ENCODE peak calls at places on chromosome 16, in eight cellular contexts. One of them, this sample, is unnamed.

GRCh38 chr16:76265434-76266045 is 11.7 kb upstream of the CNTNAP4 start:
- DNase-seq in mesothelial cell of epicardium: no peak
- DNase-seq in cardiac muscle cell: no peak
- DNase-seq in B cell: peak
- DNase-seq in pancreas: no peak
- DNase-seq in cardiac fibroblast: peak
- DNase-seq in endodermal cell: peak
- DNase-seq in lower lobe of right lung: no peak
- DNase-seq in this sample: no peak

GRCh38 chr16:69796285-69797118 is 34.4 kb downstream of the WWP2 start:
- DNase-seq in mesothelial cell of epicardium: no peak
- DNase-seq in cardiac muscle cell: peak
- DNase-seq in B cell: peak
- DNase-seq in pancreas: peak
- DNase-seq in cardiac fibroblast: peak
- DNase-seq in endodermal cell: peak
- DNase-seq in lower lobe of right lung: no peak
- DNase-seq in this sample: no peak

GRCh38 chr16:194516-194915 is 14.3 kb downstream of the HBQ1 start:
- DNase-seq in mesothelial cell of epicardium: no peak
- DNase-seq in cardiac muscle cell: no peak
- DNase-seq in B cell: no peak
- DNase-seq in pancreas: no peak
- DNase-seq in cardiac fibroblast: no peak
- DNase-seq in endodermal cell: no peak
- DNase-seq in lower lobe of right lung: no peak
- DNase-seq in this sample: no peak

GRCh38 chr16:11224096-11224893 is 31.7 kb downstream of the SOCS1 start:
- DNase-seq in mesothelial cell of epicardium: no peak
- DNase-seq in cardiac muscle cell: peak
- DNase-seq in B cell: peak
- DNase-seq in pancreas: no peak
- DNase-seq in cardiac fibroblast: no peak
- DNase-seq in endodermal cell: peak
- DNase-seq in lower lobe of right lung: peak
- DNase-seq in this sample: peak

GRCh38 chr16:30628628-30629342 is 18.6 kb upstream of the ZNF689 start:
- DNase-seq in mesothelial cell of epicardium: peak
- DNase-seq in cardiac muscle cell: peak
- DNase-seq in B cell: peak
- DNase-seq in pancreas: peak
- DNase-seq in cardiac fibroblast: peak
- DNase-seq in endodermal cell: peak
- DNase-seq in lower lobe of right lung: peak
- DNase-seq in this sample: peak

GRCh38 chr16:69615528-69615927 is 49.8 kb downstream of the NFAT5 start:
- DNase-seq in mesothelial cell of epicardium: no peak
- DNase-seq in cardiac muscle cell: no peak
- DNase-seq in B cell: no peak
- DNase-seq in pancreas: no peak
- DNase-seq in cardiac fibroblast: no peak
- DNase-seq in endodermal cell: no peak
- DNase-seq in lower lobe of right lung: no peak
- DNase-seq in this sample: no peak

GRCh38 chr16:50516890-50517289 is 31.3 kb upstream of the NKD1 start:
- DNase-seq in mesothelial cell of epicardium: no peak
- DNase-seq in cardiac muscle cell: no peak
- DNase-seq in B cell: no peak
- DNase-seq in pancreas: no peak
- DNase-seq in cardiac fibroblast: no peak
- DNase-seq in endodermal cell: no peak
- DNase-seq in lower lobe of right lung: no peak
- DNase-seq in this sample: no peak

GRCh38 chr16:745739-746138 is 4.9 kb upstream of the CIAO3 start:
- DNase-seq in mesothelial cell of epicardium: no peak
- DNase-seq in cardiac muscle cell: peak
- DNase-seq in B cell: peak
- DNase-seq in pancreas: peak
- DNase-seq in cardiac fibroblast: no peak
- DNase-seq in endodermal cell: peak
- DNase-seq in lower lobe of right lung: no peak
- DNase-seq in this sample: no peak

GRCh38 chr16:78551487-78552085 is 452.1 kb downstream of the WWOX start:
- DNase-seq in mesothelial cell of epicardium: no peak
- DNase-seq in cardiac muscle cell: no peak
- DNase-seq in B cell: no peak
- DNase-seq in pancreas: no peak
- DNase-seq in cardiac fibroblast: no peak
- DNase-seq in endodermal cell: peak
- DNase-seq in lower lobe of right lung: no peak
- DNase-seq in this sample: no peak

GRCh38 chr16:65965632-65966031 is 400.9 kb upstream of the CDH5 start:
- DNase-seq in mesothelial cell of epicardium: no peak
- DNase-seq in cardiac muscle cell: no peak
- DNase-seq in B cell: no peak
- DNase-seq in pancreas: no peak
- DNase-seq in cardiac fibroblast: no peak
- DNase-seq in endodermal cell: no peak
- DNase-seq in lower lobe of right lung: no peak
- DNase-seq in this sample: no peak

GRCh38 chr16:80038566-80038965 is 438.0 kb upstream of the MAF start:
- DNase-seq in mesothelial cell of epicardium: no peak
- DNase-seq in cardiac muscle cell: no peak
- DNase-seq in B cell: no peak
- DNase-seq in pancreas: no peak
- DNase-seq in cardiac fibroblast: no peak
- DNase-seq in endodermal cell: no peak
- DNase-seq in lower lobe of right lung: no peak
- DNase-seq in this sample: no peak

GRCh38 chr16:58464047-58464915 is 35.7 kb upstream of the NDRG4 start:
- DNase-seq in mesothelial cell of epicardium: no peak
- DNase-seq in cardiac muscle cell: peak
- DNase-seq in B cell: peak
- DNase-seq in pancreas: peak
- DNase-seq in cardiac fibroblast: no peak
- DNase-seq in endodermal cell: peak
- DNase-seq in lower lobe of right lung: no peak
- DNase-seq in this sample: peak

GRCh38 chr16:4455951-4456350 is 18.5 kb downstream of the NMRAL1 start:
- DNase-seq in mesothelial cell of epicardium: no peak
- DNase-seq in cardiac muscle cell: no peak
- DNase-seq in B cell: no peak
- DNase-seq in pancreas: no peak
- DNase-seq in cardiac fibroblast: no peak
- DNase-seq in endodermal cell: no peak
- DNase-seq in lower lobe of right lung: no peak
- DNase-seq in this sample: no peak

GRCh38 chr16:4463522-4464163 is 10.8 kb downstream of the NMRAL1 start:
- DNase-seq in mesothelial cell of epicardium: no peak
- DNase-seq in cardiac muscle cell: no peak
- DNase-seq in B cell: no peak
- DNase-seq in pancreas: no peak
- DNase-seq in cardiac fibroblast: no peak
- DNase-seq in endodermal cell: no peak
- DNase-seq in lower lobe of right lung: no peak
- DNase-seq in this sample: no peak

GRCh38 chr16:4465977-4466779 is 8.2 kb downstream of the NMRAL1 start:
- DNase-seq in mesothelial cell of epicardium: no peak
- DNase-seq in cardiac muscle cell: no peak
- DNase-seq in B cell: no peak
- DNase-seq in pancreas: no peak
- DNase-seq in cardiac fibroblast: peak
- DNase-seq in endodermal cell: no peak
- DNase-seq in lower lobe of right lung: no peak
- DNase-seq in this sample: peak

GRCh38 chr16:4460936-4461249 is 13.5 kb downstream of the NMRAL1 start:
- DNase-seq in mesothelial cell of epicardium: no peak
- DNase-seq in cardiac muscle cell: no peak
- DNase-seq in B cell: no peak
- DNase-seq in pancreas: no peak
- DNase-seq in cardiac fibroblast: no peak
- DNase-seq in endodermal cell: no peak
- DNase-seq in lower lobe of right lung: no peak
- DNase-seq in this sample: no peak

DNA sequence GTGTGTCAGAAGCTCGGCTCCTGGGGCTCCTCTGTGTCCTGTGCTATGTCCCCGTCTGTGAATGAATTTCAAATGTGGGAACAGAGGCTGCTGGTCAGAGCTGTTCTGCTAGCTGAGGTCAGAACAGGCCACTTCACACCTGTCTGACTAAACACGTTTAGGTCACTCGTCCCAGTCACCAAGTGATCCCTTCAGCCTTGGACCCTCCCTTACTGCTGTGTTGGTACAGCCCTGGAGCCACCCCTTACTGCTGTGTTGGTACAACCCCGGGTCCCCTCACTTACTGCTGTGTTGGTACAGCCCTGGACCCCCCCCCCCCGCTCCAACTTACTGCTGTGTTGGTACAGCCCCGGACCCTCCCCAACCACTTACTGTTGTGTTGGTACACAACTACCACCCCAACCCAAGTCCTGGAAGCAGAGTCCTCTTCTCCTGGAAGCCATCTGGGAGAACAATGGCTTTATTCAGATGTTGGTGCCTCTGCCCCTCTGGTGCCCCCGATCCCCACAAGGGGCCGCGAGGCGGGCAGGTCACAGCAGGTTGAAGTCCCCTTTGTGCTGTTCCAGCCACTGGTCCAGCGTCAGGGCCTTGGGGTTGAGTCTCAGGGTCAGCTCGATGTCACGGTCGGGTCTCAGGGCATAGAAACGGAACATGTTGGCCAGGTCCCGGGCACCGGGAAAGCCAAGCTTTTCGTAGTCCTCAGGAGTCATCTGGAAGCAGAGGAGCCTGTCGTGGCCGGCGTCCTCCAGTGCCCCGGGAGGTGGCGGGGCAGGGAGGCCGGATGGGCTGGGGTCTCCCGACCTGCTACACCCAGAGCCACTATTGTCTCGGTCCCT is 13.0 kb downstream of the NMRAL1 start:
- DNase-seq in mesothelial cell of epicardium: no peak
- DNase-seq in cardiac muscle cell: peak
- DNase-seq in B cell: no peak
- DNase-seq in pancreas: no peak
- DNase-seq in cardiac fibroblast: no peak
- DNase-seq in endodermal cell: peak
- DNase-seq in lower lobe of right lung: no peak
- DNase-seq in this sample: no peak
- TF ChIP-seq CTCF in mesothelial cell of epicardium: no peak
- TF ChIP-seq CTCF in cardiac muscle cell: no peak
- TF ChIP-seq CTCF in B cell: no peak
- TF ChIP-seq CTCF in pancreas: no peak
- TF ChIP-seq CTCF in cardiac fibroblast: no peak
- TF ChIP-seq CTCF in endodermal cell: no peak
- TF ChIP-seq CTCF in lower lobe of right lung: no peak
- TF ChIP-seq CTCF in this sample: no peak

GRCh38 chr16:1890024-1890700 is 18.2 kb upstream of the MEIOB start:
- DNase-seq in mesothelial cell of epicardium: no peak
- DNase-seq in cardiac muscle cell: no peak
- DNase-seq in B cell: no peak
- DNase-seq in pancreas: peak
- DNase-seq in cardiac fibroblast: no peak
- DNase-seq in endodermal cell: no peak
- DNase-seq in lower lobe of right lung: no peak
- DNase-seq in this sample: no peak

GRCh38 chr16:1887711-1888354 is 15.9 kb upstream of the MEIOB start:
- DNase-seq in mesothelial cell of epicardium: no peak
- DNase-seq in cardiac muscle cell: no peak
- DNase-seq in B cell: no peak
- DNase-seq in pancreas: peak
- DNase-seq in cardiac fibroblast: peak
- DNase-seq in endodermal cell: no peak
- DNase-seq in lower lobe of right lung: no peak
- DNase-seq in this sample: no peak

GRCh38 chr16:1879477-1879876 is 7.5 kb upstream of the MEIOB start:
- DNase-seq in mesothelial cell of epicardium: no peak
- DNase-seq in cardiac muscle cell: no peak
- DNase-seq in B cell: no peak
- DNase-seq in pancreas: no peak
- DNase-seq in cardiac fibroblast: no peak
- DNase-seq in endodermal cell: no peak
- DNase-seq in lower lobe of right lung: no peak
- DNase-seq in this sample: no peak

GRCh38 chr16:1884889-1885288 is 12.9 kb upstream of the MEIOB start:
- DNase-seq in mesothelial cell of epicardium: no peak
- DNase-seq in cardiac muscle cell: no peak
- DNase-seq in B cell: no peak
- DNase-seq in pancreas: peak
- DNase-seq in cardiac fibroblast: no peak
- DNase-seq in endodermal cell: no peak
- DNase-seq in lower lobe of right lung: no peak
- DNase-seq in this sample: no peak

DNA sequence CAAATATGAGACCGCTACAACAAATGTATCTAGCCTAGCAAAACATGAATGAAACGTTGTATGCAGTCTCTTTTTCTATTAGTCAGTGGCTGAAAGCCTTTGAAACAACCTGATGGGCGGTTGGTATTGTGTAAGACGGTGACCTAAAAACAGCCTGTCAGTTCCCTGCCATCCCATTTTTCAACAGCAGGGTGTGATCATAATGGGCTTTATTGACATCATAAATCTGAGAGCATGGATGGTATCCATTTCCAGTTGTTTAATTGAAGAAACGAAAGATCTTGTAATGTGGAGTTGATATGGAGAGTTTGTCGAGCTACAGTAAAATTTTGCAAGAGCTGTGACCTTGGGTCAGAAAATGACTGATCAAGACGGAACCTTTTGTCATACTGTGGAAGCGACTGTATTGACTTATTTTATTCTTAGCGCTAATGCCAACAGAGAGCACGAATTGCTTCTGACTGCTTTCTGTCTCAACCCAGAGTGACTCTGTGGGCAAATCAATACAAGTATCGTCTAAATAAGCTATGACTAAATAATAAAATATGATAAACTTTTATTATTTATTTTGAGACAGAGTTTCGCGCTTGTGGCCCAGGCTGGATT is 12.3 kb upstream of the MEIOB start:
- DNase-seq in mesothelial cell of epicardium: no peak
- DNase-seq in cardiac muscle cell: no peak
- DNase-seq in B cell: no peak
- DNase-seq in pancreas: no peak
- DNase-seq in cardiac fibroblast: peak
- DNase-seq in endodermal cell: no peak
- DNase-seq in lower lobe of right lung: no peak
- DNase-seq in this sample: no peak
- TF ChIP-seq CTCF in mesothelial cell of epicardium: peak
- TF ChIP-seq CTCF in cardiac muscle cell: peak
- TF ChIP-seq CTCF in B cell: no peak
- TF ChIP-seq CTCF in pancreas: no peak
- TF ChIP-seq CTCF in cardiac fibroblast: peak
- TF ChIP-seq CTCF in endodermal cell: peak
- TF ChIP-seq CTCF in lower lobe of right lung: peak
- TF ChIP-seq CTCF in this sample: no peak

GRCh38 chr16:88428616-88429386 is 24.3 kb upstream of the ZFPM1 start:
- DNase-seq in mesothelial cell of epicardium: no peak
- DNase-seq in cardiac muscle cell: no peak
- DNase-seq in B cell: no peak
- DNase-seq in pancreas: no peak
- DNase-seq in cardiac fibroblast: no peak
- DNase-seq in endodermal cell: no peak
- DNase-seq in lower lobe of right lung: no peak
- DNase-seq in this sample: no peak
- TF ChIP-seq CTCF in mesothelial cell of epicardium: peak
- TF ChIP-seq CTCF in cardiac muscle cell: no peak
- TF ChIP-seq CTCF in B cell: no peak
- TF ChIP-seq CTCF in pancreas: no peak
- TF ChIP-seq CTCF in cardiac fibroblast: peak
- TF ChIP-seq CTCF in endodermal cell: peak
- TF ChIP-seq CTCF in lower lobe of right lung: no peak
- TF ChIP-seq CTCF in this sample: no peak

GRCh38 chr16:54957403-54957802 is 26.7 kb downstream of the IRX5 start:
- DNase-seq in mesothelial cell of epicardium: no peak
- DNase-seq in cardiac muscle cell: peak
- DNase-seq in B cell: no peak
- DNase-seq in pancreas: no peak
- DNase-seq in cardiac fibroblast: peak
- DNase-seq in endodermal cell: peak
- DNase-seq in lower lobe of right lung: no peak
- DNase-seq in this sample: no peak
- TF ChIP-seq CTCF in mesothelial cell of epicardium: peak
- TF ChIP-seq CTCF in cardiac muscle cell: peak
- TF ChIP-seq CTCF in B cell: no peak
- TF ChIP-seq CTCF in pancreas: peak
- TF ChIP-seq CTCF in cardiac fibroblast: peak
- TF ChIP-seq CTCF in endodermal cell: peak
- TF ChIP-seq CTCF in lower lobe of right lung: peak
- TF ChIP-seq CTCF in this sample: no peak

This sample was measured in natural killer cell.